ENCODE peak calls at places on chromosome 6, in ten cellular contexts. V, I, R, C, D, U, Z, N, F and O are unnamed samples.

GRCh38 chr6:27814665-27815424 is 97.4 kb downstream of the OR2B2 start:
- DNase-seq in R (peak; percentile 95), F (peak; percentile 87), Z (no peak), C (peak; percentile 92), V (peak; percentile 85), I (peak; percentile 89), D (peak; percentile 83), U (no peak), N (peak; percentile 93), O (no peak)

GRCh38 chr6:2221724-2222274 is 23.6 kb downstream of the GMDS start:
- DNase-seq in Z (no peak), U (no peak), C (peak; percentile 14), D (no peak), V (no peak), N (no peak), R (no peak), F (peak; percentile 43), I (no peak), O (no peak)

GRCh38 chr6:12313992-12314589 is 23.9 kb downstream of the EDN1 start:
- DNase-seq in C (peak; percentile 85), U (no peak), D (no peak), I (no peak), N (peak; percentile 95), Z (no peak), F (peak; percentile 90), V (peak; percentile 49), R (peak; percentile 91), O (no peak)

GRCh38 chr6:157385482-157385881 is 4.5 kb downstream of the ZDHHC14 start:
- DNase-seq in U (no peak), D (no peak), F (no peak), V (no peak), I (no peak), N (no peak), Z (no peak), R (no peak), C (no peak), O (peak; percentile 28)

GRCh38 chr6:43799671-43800623 is 29.9 kb downstream of the VEGFA start:
- DNase-seq in N (no peak), Z (no peak), V (peak; percentile 44), D (no peak), U (no peak), C (no peak), F (peak; percentile 49), R (peak; percentile 32), I (no peak), O (no peak)

GRCh38 chr6:72783035-72783434 is 161.2 kb downstream of the KCNQ5 start:
- DNase-seq in I (no peak), N (no peak), F (no peak), V (no peak), R (no peak), D (no peak), C (no peak), U (no peak), Z (no peak), O (no peak)

GRCh38 chr6:96926425-96926824 is 1.9 kb downstream of the KLHL32 start:
- DNase-seq in C (no peak), U (no peak), R (no peak), I (no peak), D (no peak), N (no peak), V (no peak), Z (no peak), F (no peak), O (no peak)

GRCh38 chr6:44342489-44342888 is at the start of gene SPATS1:
- DNase-seq in R (peak; percentile 3), V (no peak), F (peak; percentile 46), U (no peak), D (peak; percentile 81), Z (no peak), I (no peak), C (no peak), N (no peak), O (no peak)

GRCh38 chr6:134806151-134806550 is 143.8 kb downstream of the ALDH8A1 start:
- DNase-seq in Z (no peak), U (no peak), R (peak; percentile 36), I (no peak), F (no peak), N (no peak), C (peak; percentile 36), D (no peak), V (no peak), O (no peak)

GRCh38 chr6:108675226-108676160 is 114.8 kb downstream of the FOXO3 start:
- DNase-seq in C (no peak), U (no peak), D (no peak), N (no peak), Z (no peak), I (no peak), R (peak; percentile 51), V (peak; percentile 47), F (no peak), O (no peak)

GRCh38 chr6:322205-322930 is 30.1 kb downstream of the DUSP22 start:
- DNase-seq in F (no peak), C (no peak), D (no peak), I (no peak), V (no peak), N (no peak), R (no peak), Z (no peak), U (no peak), O (no peak)